ENCODE peak calls at places on chromosomes 16 and 17, in nine cellular contexts. Y is D721Med; V is CD8-positive, alpha-beta T cell; G is GF-D8; Z is esophagus muscularis mucosa; O is fibroblast of lung; H is M059J; T is NCI-H524; X is left ventricle myocardium superior. L is an unnamed sample.

GRCh38 chr17:38907930-38908675 is 17.3 kb upstream of the LASP1NB start:
- DNase-seq in Y (no peak), V (no peak), G (no peak), Z (no peak), O (no peak), H (no peak), T (no peak), X (no peak), L (no peak)

GRCh38 chr17:74921045-74921681 is 1.9 kb downstream of the USH1G start:
- DNase-seq in Y (no peak), V (no peak), G (no peak), Z (no peak), O (no peak), H (no peak), T (no peak), X (no peak), L (no peak)

GRCh38 chr17:75041656-75042280 is 5.0 kb downstream of the ATP5PD start:
- DNase-seq in Y (no peak), V (no peak), G (no peak), Z (no peak), O (no peak), H (no peak), T (no peak), X (no peak), L (no peak)

GRCh38 chr16:74862743-74863244 is 88.2 kb upstream of the FA2H start:
- DNase-seq in Y (peak), V (no peak), G (peak), Z (no peak), O (peak), H (peak), T (peak), X (no peak), L (no peak)

GRCh38 chr17:21019976-21020575 is 22.7 kb downstream of the USP22 start:
- DNase-seq in Y (no peak), V (no peak), G (no peak), Z (no peak), O (no peak), H (no peak), T (peak), X (peak), L (peak)

GRCh38 chr17:32445075-32445427 is 741 bp downstream of the PSMD11 start:
- DNase-seq in Y (no peak), V (no peak), G (no peak), Z (no peak), O (peak), H (peak), T (peak), X (no peak), L (peak)

GRCh38 chr17:50943575-50943933 is 77.4 kb upstream of the TOB1 start:
- DNase-seq in Y (peak), V (no peak), G (no peak), Z (no peak), O (no peak), H (no peak), T (no peak), X (no peak), L (no peak)

GRCh38 chr16:70429888-70430666 is 8.8 kb downstream of the ST3GAL2 start:
- DNase-seq in Y (no peak), V (no peak), G (no peak), Z (no peak), O (no peak), H (no peak), T (peak), X (no peak), L (no peak)

GRCh38 chr16:68069511-68070248 is 15.5 kb upstream of the NFATC3 start:
- DNase-seq in Y (peak), V (no peak), G (no peak), Z (no peak), O (no peak), H (no peak), T (peak), X (peak), L (no peak)

GRCh38 chr17:37292429-37293139 is 83.2 kb upstream of the C17orf78 start:
- DNase-seq in Y (no peak), V (no peak), G (peak), Z (no peak), O (peak), H (no peak), T (no peak), X (no peak), L (no peak)

GRCh38 chr17:35094902-35095301 is 24.8 kb downstream of the RAD51D start:
- DNase-seq in Y (no peak), V (no peak), G (no peak), Z (no peak), O (peak), H (peak), T (no peak), X (no peak), L (no peak)

GRCh38 chr16:2749936-2750335 is 2.5 kb upstream of the SRRM2 start:
- DNase-seq in Y (no peak), V (no peak), G (no peak), Z (no peak), O (no peak), H (no peak), T (no peak), X (no peak), L (no peak)

GRCh38 chr16:1057252-1057932 is 15.2 kb upstream of the SSTR5 start:
- DNase-seq in Y (peak), V (peak), G (no peak), Z (no peak), O (no peak), H (no peak), T (no peak), X (peak), L (peak)

GRCh38 chr16:29992371-29992967 is 2.9 kb downstream of the HIRIP3 start:
- DNase-seq in Y (no peak), V (no peak), G (no peak), Z (no peak), O (peak), H (peak), T (no peak), X (no peak), L (no peak)

GRCh38 chr16:85515830-85516397 is 97.2 kb upstream of the GSE1 start:
- DNase-seq in Y (no peak), V (no peak), G (no peak), Z (no peak), O (no peak), H (peak), T (peak), X (no peak), L (no peak)

GRCh38 chr16:4386951-4387565 is 15.4 kb downstream of the VASN start:
- DNase-seq in Y (no peak), V (no peak), G (no peak), Z (no peak), O (no peak), H (no peak), T (no peak), X (no peak), L (no peak)

GRCh38 chr17:36705651-36706436 is 104.5 kb downstream of the MRM1 start:
- DNase-seq in Y (peak), V (no peak), G (no peak), Z (no peak), O (peak), H (peak), T (peak), X (peak), L (peak)

GRCh38 chr16:88927661-88928060 is 49.3 kb downstream of the CBFA2T3 start:
- DNase-seq in Y (no peak), V (no peak), G (no peak), Z (no peak), O (no peak), H (no peak), T (no peak), X (no peak), L (no peak)

GRCh38 chr17:37742762-37743611 is 1.9 kb downstream of the HNF1B start:
- DNase-seq in Y (no peak), V (no peak), G (no peak), Z (no peak), O (no peak), H (peak), T (peak), X (no peak), L (no peak)

GRCh38 chr17:50487213-50488096 is 8.8 kb downstream of the RSAD1 start:
- DNase-seq in Y (no peak), V (no peak), G (no peak), Z (no peak), O (no peak), H (peak), T (no peak), X (no peak), L (no peak)

GRCh38 chr16:27526169-27526568 is 23.5 kb downstream of the GTF3C1 start:
- DNase-seq in Y (no peak), V (no peak), G (no peak), Z (no peak), O (peak), H (no peak), T (peak), X (peak), L (no peak)

GRCh38 chr17:82492647-82493516 is 26.6 kb upstream of the FOXK2 start:
- DNase-seq in Y (no peak), V (no peak), G (no peak), Z (no peak), O (peak), H (peak), T (no peak), X (no peak), L (no peak)

GRCh38 chr17:10069301-10069700 is 129.1 kb downstream of the GAS7 start:
- DNase-seq in Y (no peak), V (no peak), G (no peak), Z (no peak), O (peak), H (no peak), T (no peak), X (peak), L (no peak)

GRCh38 chr17:62597920-62598319 is 29.6 kb upstream of the MRC2 start:
- DNase-seq in Y (no peak), V (no peak), G (no peak), Z (no peak), O (peak), H (no peak), T (no peak), X (no peak), L (no peak)

GRCh38 chr16:75264531-75264998 is 13.1 kb upstream of the BCAR1 start:
- DNase-seq in Y (no peak), V (no peak), G (no peak), Z (no peak), O (peak), H (peak), T (peak), X (no peak), L (no peak)

GRCh38 chr17:72788950-72789585 is 303.4 kb downstream of the SLC39A11 start:
- DNase-seq in Y (no peak), V (no peak), G (no peak), Z (no peak), O (peak), H (peak), T (no peak), X (no peak), L (no peak)

GRCh38 chr16:4523686-4524085 is 14.9 kb downstream of the CDIP1 start:
- DNase-seq in Y (no peak), V (no peak), G (no peak), Z (no peak), O (no peak), H (no peak), T (peak), X (no peak), L (no peak)

GRCh38 chr17:17817552-17817947 is 19.2 kb downstream of the SREBF1 start:
- DNase-seq in Y (no peak), V (no peak), G (no peak), Z (no peak), O (no peak), H (no peak), T (no peak), X (no peak), L (no peak)

GRCh38 chr16:66296591-66296990 is 69.9 kb upstream of the CDH5 start:
- DNase-seq in Y (no peak), V (no peak), G (no peak), Z (no peak), O (no peak), H (no peak), T (no peak), X (no peak), L (no peak)

GRCh38 chr17:57456622-57457021 is 200.3 kb downstream of the MSI2 start:
- DNase-seq in Y (no peak), V (no peak), G (no peak), Z (no peak), O (peak), H (no peak), T (no peak), X (no peak), L (no peak)

GRCh38 chr17:2694381-2695242 is 17.0 kb downstream of the CLUH start:
- DNase-seq in Y (no peak), V (no peak), G (no peak), Z (no peak), O (no peak), H (no peak), T (no peak), X (no peak), L (peak)

GRCh38 chr16:23597003-23597756 is 1.1 kb upstream of the NDUFAB1 start:
- DNase-seq in Y (no peak), V (no peak), G (peak), Z (no peak), O (no peak), H (peak), T (peak), X (peak), L (no peak)

GRCh38 chr17:30780343-30780742 is 44.1 kb downstream of the CRLF3 start:
- DNase-seq in Y (no peak), V (no peak), G (no peak), Z (no peak), O (no peak), H (no peak), T (no peak), X (no peak), L (no peak)

L was measured in natural killer cell.